ENCODE peak calls at places on chromosomes 12 and 14, in four cellular contexts. W is NCI-H524; H is GM04504; S is stimulated activated CD4-positive, alpha-beta T cell treated with anti-CD3 and anti-CD28 coated beads, Interleukin-1b, Interleukin-23, amount 100 ng/mL, for 4 hours. L is an unnamed sample.

GRCh38 chr12:107891967-107892366 is 117.5 kb downstream of the ASCL4 start:
- DNase-seq in W (no peak), H (no peak), S (no peak), L (no peak)

GRCh38 chr14:55127491-55127951 is 1.5 kb upstream of the LGALS3 start:
- DNase-seq in W (no peak), H (no peak), S (no peak), L (no peak)

GRCh38 chr14:36690301-36691020 is 28.8 kb downstream of the PAX9 start:
- DNase-seq in W (no peak), H (no peak), S (no peak), L (no peak)

GRCh38 chr12:117402363-117402762 is 40.9 kb upstream of the NOS1 start:
- DNase-seq in W (no peak), H (no peak), S (no peak), L (no peak)

GRCh38 chr12:117030187-117030896 is 68.9 kb downstream of the TESC start:
- DNase-seq in W (no peak), H (no peak), S (no peak), L (no peak)

GRCh38 chr14:50666772-50667490 is 1.2 kb downstream of the SAV1 start:
- DNase-seq in W (peak), H (peak), S (peak), L (peak)

GRCh38 chr12:92312463-92312970 is 166.9 kb upstream of the BTG1 start:
- DNase-seq in W (no peak), H (peak), S (no peak), L (no peak)

GRCh38 chr14:95319312-95320075 is at the start of gene CLMN:
- DNase-seq in W (peak), H (peak), S (peak), L (peak)

GRCh38 chr12:88493651-88494050 is 86.6 kb downstream of the KITLG start:
- DNase-seq in W (no peak), H (no peak), S (no peak), L (no peak)

GRCh38 chr14:52950898-52951729 is at the start of gene FERMT2:
- DNase-seq in W (peak), H (peak), S (no peak), L (peak)

GRCh38 chr14:71169028-71169427 is 261.8 kb downstream of the PCNX1 start:
- DNase-seq in W (no peak), H (no peak), S (no peak), L (peak)

GRCh38 chr12:104886418-104887401 is 71.4 kb downstream of the SLC41A2 start:
- DNase-seq in W (no peak), H (no peak), S (no peak), L (no peak)

GRCh38 chr14:100072783-100073346 is 7.6 kb downstream of the EVL start:
- DNase-seq in W (no peak), H (no peak), S (no peak), L (no peak)

GRCh38 chr12:90888316-90888715 is 66.7 kb downstream of the CCER1 start:
- DNase-seq in W (no peak), H (no peak), S (no peak), L (no peak)

GRCh38 chr12:100919116-100919515 is 124.5 kb downstream of the ANO4 start:
- DNase-seq in W (no peak), H (no peak), S (no peak), L (no peak)

GRCh38 chr12:96862326-96862725 is 44.7 kb upstream of the NEDD1 start:
- DNase-seq in W (no peak), H (no peak), S (no peak), L (no peak)

GRCh38 chr12:6896846-6897435 is 7.7 kb upstream of the LRRC23 start:
- DNase-seq in W (no peak), H (no peak), S (no peak), L (no peak)

L was measured in D341Med.